ENCODE peak calls at places on chromosomes 6 and 20, in five cellular contexts. F is WERI-Rb-1, J is lower lobe of right lung, N is A673, U is GM10248. K is an unnamed sample.

GRCh38 chr6:132011582-132011981 is 60.4 kb upstream of the CCN2 start:
- DNase-seq in U (no peak), F (no peak), N (peak), J (no peak), K (no peak)

GRCh38 chr6:15464211-15464725 is 198.6 kb downstream of the DTNBP1 start:
- DNase-seq in N (peak), U (peak), F (peak), J (no peak), K (no peak)

GRCh38 chr6:82995066-82995465 is 70.6 kb downstream of the UBE3D start:
- DNase-seq in J (no peak), U (no peak), N (no peak), F (no peak), K (no peak)

GRCh38 chr6:163667372-163668060 is 253.0 kb downstream of the QKI start:
- DNase-seq in F (no peak), U (peak), J (no peak), N (peak), K (no peak)

GRCh38 chr6:56524891-56525703 is 117.6 kb downstream of the DST start:
- DNase-seq in N (peak), J (no peak), U (no peak), F (no peak), K (no peak)

GRCh38 chr20:3396492-3396891 is 11.0 kb downstream of the DNAAF9 start:
- DNase-seq in U (no peak), N (no peak), F (no peak), J (no peak), K (no peak)

GRCh38 chr20:13839421-13840092 is 54.7 kb downstream of the NDUFAF5 start:
- DNase-seq in U (no peak), J (no peak), N (no peak), F (peak), K (no peak)

GRCh38 chr6:67952121-67952520 is 683.0 kb upstream of the ADGRB3 start:
- DNase-seq in J (no peak), U (no peak), N (no peak), F (no peak), K (no peak)

GRCh38 chr6:63023726-63024125 is 187.5 kb upstream of the FKBP1C start:
- DNase-seq in J (no peak), F (no peak), U (no peak), N (no peak), K (no peak)

GRCh38 chr20:3753098-3753497 is 14.5 kb downstream of the ADISSP start:
- DNase-seq in U (peak), J (no peak), F (peak), N (peak), K (no peak)

GRCh38 chr20:22815584-22815983 is 219.5 kb upstream of the SSTR4 start:
- DNase-seq in N (no peak), F (no peak), U (no peak), J (no peak), K (no peak)

GRCh38 chr6:729646-730320 is 36.8 kb upstream of the EXOC2 start:
- DNase-seq in N (no peak), J (no peak), U (no peak), F (peak), K (no peak)

DNA sequence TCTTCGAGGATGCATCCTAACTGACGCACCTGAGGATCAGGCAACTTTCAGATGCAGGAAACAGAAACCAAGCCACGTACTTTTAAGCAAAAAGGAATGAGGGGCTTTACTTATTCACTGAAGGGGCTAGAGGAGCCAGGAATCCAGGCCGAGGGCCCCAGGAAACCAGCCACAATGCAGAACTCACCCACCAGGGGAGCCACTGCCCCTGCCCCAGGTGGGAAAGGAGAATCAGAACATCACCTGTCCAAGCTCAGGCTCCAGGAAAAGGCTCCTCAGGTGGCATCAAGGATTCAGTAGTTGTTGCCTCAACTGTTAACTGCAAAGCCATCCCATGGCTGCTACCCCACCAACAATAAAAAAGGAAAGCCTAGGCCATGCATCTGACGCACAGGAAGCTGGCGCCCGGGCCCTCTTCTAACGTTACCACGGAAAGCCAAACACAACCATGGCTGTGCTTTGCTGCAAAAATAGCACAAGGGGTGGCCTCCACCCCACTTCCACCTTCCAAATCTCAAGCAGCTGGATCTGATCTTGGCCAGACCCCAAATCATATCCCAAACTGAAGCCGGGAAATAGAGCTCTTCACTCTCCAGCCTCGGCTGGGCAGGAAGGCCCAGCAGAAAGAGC is 121.0 kb downstream of the PREX1 start:
- DNase-seq in N (no peak), F (no peak), J (no peak), U (no peak), K (no peak)
- TF ChIP-seq CTCF in N (no peak), F (no peak), J (no peak), U (no peak), K (no peak)

GRCh38 chr6:157023958-157024357 is 246.8 kb downstream of the ARID1B start:
- DNase-seq in U (no peak), J (no peak), F (no peak), N (no peak), K (no peak)
- TF ChIP-seq CTCF in U (no peak), J (no peak), F (no peak), N (no peak), K (no peak)

GRCh38 chr20:19552144-19552895 is 205.7 kb upstream of the RIN2 start:
- DNase-seq in N (peak), U (no peak), F (no peak), J (peak), K (peak)
- TF ChIP-seq CTCF in N (no peak), U (no peak), F (no peak), J (no peak), K (no peak)

GRCh38 chr6:155495011-155495768 is 39.6 kb upstream of the NOX3 start:
- DNase-seq in N (peak), J (no peak), F (peak), U (no peak), K (no peak)
- TF ChIP-seq CTCF in N (peak), J (peak), F (peak), U (no peak), K (no peak)

GRCh38 chr6:1893470-1894130 is 283.9 kb downstream of the FOXC1 start:
- DNase-seq in J (no peak), N (peak), U (no peak), F (no peak), K (no peak)
- TF ChIP-seq CTCF in J (no peak), N (peak), U (no peak), F (no peak), K (no peak)

DNA sequence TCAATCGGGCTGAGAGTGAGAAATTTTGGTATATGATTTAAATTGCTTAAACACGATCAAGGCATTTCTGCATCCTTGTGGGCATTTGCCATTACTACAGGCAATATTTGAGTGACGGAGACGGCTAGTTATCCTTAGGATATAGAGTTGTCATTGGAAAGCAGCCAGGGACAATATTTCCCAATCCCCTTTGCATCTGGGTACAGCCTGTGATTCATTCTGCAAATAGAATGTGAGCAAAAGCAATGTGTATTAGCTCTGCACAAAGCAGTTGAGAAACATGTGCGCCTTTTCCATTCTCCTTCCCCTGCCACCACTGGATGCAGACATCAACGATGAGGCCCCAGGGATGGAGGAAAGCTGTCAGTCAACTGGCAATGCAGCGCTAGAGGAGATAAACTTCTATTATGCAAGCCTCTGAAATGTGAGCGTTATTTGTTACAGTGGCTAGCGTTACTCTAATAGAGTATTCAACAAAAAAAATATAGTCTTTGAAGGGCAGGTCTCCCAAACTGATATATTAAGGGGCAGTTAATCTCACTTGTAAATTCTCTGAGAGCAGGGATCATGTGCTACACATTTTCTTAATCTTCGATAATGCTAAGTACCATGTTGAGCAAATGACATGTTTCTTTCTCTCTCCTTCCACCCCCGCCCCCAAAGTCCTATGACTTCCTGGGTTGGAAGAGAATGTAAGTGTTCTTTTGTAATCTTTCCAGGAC is 37.1 kb upstream of the NCOA3 start:
- DNase-seq in F (peak), N (peak), U (no peak), J (no peak), K (no peak)
- TF ChIP-seq CTCF in F (no peak), N (peak), U (no peak), J (peak), K (peak)